ENCODE peak calls at places on chromosomes 4 and X, in nine cellular contexts. L, S, R, P, I, M, B, G and N are unnamed samples.
A peak's percentile ranks its signal among the peaks of the same experiment; 100 is the strongest.

GRCh38 chrX:100695302-100695701 is 36.6 kb downstream of the SYTL4 start:
- DNase-seq in B (no peak), M (no peak), G (no peak), S (no peak), P (no peak), I (no peak), R (no peak), L (no peak), N (no peak)

GRCh38 chr4:139704915-139705485 is 39.4 kb downstream of the MGST2 start:
- DNase-seq in I (no peak), B (no peak), G (no peak), R (no peak), M (peak; percentile 41), P (no peak), S (peak; percentile 32), L (no peak), N (no peak)

GRCh38 chrX:154980330-154981115 is 42.0 kb downstream of the F8 start:
- DNase-seq in R (peak; percentile 52), P (peak; percentile 55), B (peak; percentile 70), L (peak; percentile 88), G (peak; percentile 21), S (peak; percentile 79), M (peak; percentile 66), I (peak; percentile 61), N (peak; percentile 47)

GRCh38 chrX:47311857-47312774 is 58.3 kb upstream of the ZNF157 start:
- DNase-seq in R (peak; percentile 44), I (peak; percentile 50), G (peak; percentile 26), B (peak; percentile 19), M (peak; percentile 83), P (peak; percentile 15), S (peak; percentile 69), L (peak; percentile 86), N (no peak)

GRCh38 chr4:24070117-24070516 is 180.3 kb upstream of the PPARGC1A start:
- DNase-seq in S (no peak), I (no peak), B (no peak), G (peak; percentile 69), L (no peak), P (no peak), R (no peak), M (peak; percentile 84), N (no peak)

GRCh38 chr4:20528508-20528907 is 171.8 kb upstream of the PACRGL start:
- DNase-seq in I (no peak), M (no peak), P (no peak), B (no peak), R (no peak), S (no peak), G (no peak), L (no peak), N (no peak)

GRCh38 chrX:3393581-3394111 is 47.2 kb upstream of the MXRA5 start:
- DNase-seq in B (no peak), R (no peak), L (peak; percentile 50), S (no peak), P (no peak), I (no peak), M (peak; percentile 7), G (peak; percentile 46), N (no peak)

GRCh38 chr4:152862608-152863007 is 73.5 kb upstream of the FHDC1 start:
- DNase-seq in R (no peak), M (no peak), I (no peak), S (no peak), L (no peak), P (no peak), G (no peak), B (no peak), N (no peak)

GRCh38 chr4:137359691-137360315 is 172.5 kb downstream of the PCDH18 start:
- DNase-seq in P (no peak), L (no peak), I (no peak), S (no peak), G (peak; percentile 86), B (no peak), R (no peak), M (peak; percentile 14), N (no peak)

GRCh38 chr4:42070463-42070862 is 80.1 kb downstream of the SLC30A9 start:
- DNase-seq in B (no peak), M (no peak), G (no peak), I (no peak), L (no peak), S (no peak), R (no peak), P (no peak), N (no peak)

GRCh38 chr4:42080284-42080683 is 72.2 kb downstream of the BEND4 start:
- DNase-seq in P (no peak), L (no peak), M (no peak), R (no peak), S (no peak), G (no peak), I (peak; percentile 25), B (no peak), N (no peak)

GRCh38 chr4:42078184-42078801 is 74.2 kb downstream of the BEND4 start:
- DNase-seq in G (no peak), S (no peak), R (no peak), M (no peak), P (no peak), I (peak; percentile 63), L (no peak), B (no peak), N (no peak)

GRCh38 chr4:42074294-42074693 is 78.2 kb downstream of the BEND4 start:
- DNase-seq in R (no peak), L (no peak), B (no peak), G (no peak), P (no peak), I (no peak), M (peak; percentile 36), S (no peak), N (no peak)
- TF ChIP-seq CTCF in R (no peak), L (no peak), B (no peak), G (no peak), P (no peak), I (no peak), M (no peak), S (no peak), N (no peak)

DNA sequence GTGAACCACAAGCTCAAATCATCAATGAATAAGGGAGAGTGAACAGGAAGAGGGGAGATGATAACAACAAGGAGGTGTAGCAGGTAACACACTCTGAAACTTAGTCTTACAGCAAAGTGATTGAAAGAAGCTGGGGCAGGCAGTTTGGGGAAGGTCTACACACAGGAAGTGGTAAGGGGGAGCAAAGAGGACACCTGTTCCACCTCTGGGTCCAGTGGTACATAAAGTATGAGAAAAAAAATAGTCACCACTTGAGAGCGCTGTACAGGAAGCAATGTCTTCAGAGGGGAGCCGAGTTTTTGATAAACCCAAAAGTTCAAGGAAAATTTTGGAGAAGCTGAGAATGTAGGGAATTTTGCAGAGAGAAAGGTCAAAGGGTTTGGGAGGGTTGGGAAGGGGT is 141.8 kb downstream of the RBMX2 start:
- DNase-seq in B (no peak), S (no peak), P (no peak), G (no peak), I (no peak), R (no peak), L (no peak), M (no peak), N (no peak)
- TF ChIP-seq CTCF in B (no peak), S (no peak), P (no peak), G (no peak), I (no peak), R (no peak), L (no peak), M (no peak), N (no peak)

GRCh38 chr4:1216076-1216614 is 32.8 kb downstream of the CTBP1 start:
- DNase-seq in R (no peak), L (no peak), I (no peak), P (no peak), S (no peak), M (no peak), B (no peak), G (no peak), N (no peak)

GRCh38 chr4:1217366-1217765 is 31.6 kb downstream of the CTBP1 start:
- DNase-seq in G (no peak), S (no peak), L (no peak), P (no peak), I (no peak), R (no peak), M (no peak), B (no peak), N (no peak)

GRCh38 chr4:1215347-1216075 is 33.4 kb downstream of the CTBP1 start:
- DNase-seq in B (no peak), L (no peak), S (no peak), R (no peak), G (no peak), P (peak; percentile 41), I (peak; percentile 76), M (peak; percentile 69), N (no peak)

GRCh38 chr4:1218892-1219552 is 29.9 kb downstream of the CTBP1 start:
- DNase-seq in R (no peak), B (no peak), M (no peak), P (no peak), S (peak; percentile 58), G (no peak), L (no peak), I (peak; percentile 75), N (peak; percentile 41)

GRCh38 chr4:1216869-1217294 is 32.0 kb downstream of the CTBP1 start:
- DNase-seq in R (no peak), L (no peak), P (no peak), M (no peak), G (no peak), S (no peak), B (no peak), I (peak; percentile 68), N (peak; percentile 36)
- TF ChIP-seq CTCF in R (peak; percentile 44), L (no peak), P (no peak), M (peak; percentile 7), G (no peak), S (no peak), B (no peak), I (no peak), N (no peak)

GRCh38 chr4:127793528-127793927 is 11.4 kb downstream of the HSPA4L start:
- DNase-seq in G (no peak), P (no peak), B (no peak), M (no peak), R (no peak), S (no peak), I (no peak), L (no peak), N (no peak)

GRCh38 chr4:127783026-127783769 is 1.1 kb downstream of the HSPA4L start:
- DNase-seq in M (peak; percentile 62), S (peak; percentile 63), I (peak; percentile 52), G (peak; percentile 17), L (peak; percentile 73), P (peak; percentile 46), B (peak; percentile 70), R (peak; percentile 66), N (no peak)

GRCh38 chr4:127783971-127784519 is 1.9 kb downstream of the HSPA4L start:
- DNase-seq in L (no peak), R (no peak), P (no peak), S (no peak), M (no peak), B (no peak), I (no peak), G (no peak), N (no peak)

DNA sequence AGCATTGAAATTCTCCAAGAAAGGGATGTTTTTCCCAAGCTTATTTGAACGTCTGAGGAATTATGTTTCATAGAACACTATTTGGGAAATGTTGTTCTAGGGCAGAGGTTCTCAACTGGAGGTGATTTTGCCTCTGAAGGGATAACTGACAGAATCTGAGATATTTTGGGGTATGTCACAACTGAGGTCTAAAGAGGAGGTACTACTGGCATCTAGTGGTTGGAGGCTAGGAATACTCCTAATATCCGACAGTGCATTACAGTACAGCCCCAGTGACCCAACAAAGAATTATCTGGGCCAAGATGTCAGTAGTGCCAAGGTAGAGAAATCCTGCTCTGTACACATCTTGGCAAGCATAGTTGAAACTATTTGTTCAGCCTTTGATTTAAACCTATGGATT is 6.4 kb downstream of the HSPA4L start:
- DNase-seq in S (peak; percentile 31), I (no peak), R (no peak), P (no peak), M (peak; percentile 9), G (no peak), B (no peak), L (peak; percentile 45), N (no peak)
- TF ChIP-seq CTCF in S (peak; percentile 27), I (peak; percentile 27), R (no peak), P (no peak), M (peak; percentile 41), G (peak; percentile 18), B (no peak), L (peak; percentile 69), N (no peak)